ENCODE peak calls at places on chromosomes 5 and 9, in eight cellular contexts. One of them, this sample, is unnamed.

GRCh38 chr5:42718591-42718990 is 38.0 kb upstream of the CCDC152 start:
- DNase-seq in cardiac fibroblast: peak; percentile 1
- DNase-seq in CD8-positive, alpha-beta T cell: peak; percentile 0
- DNase-seq in cardiac muscle cell: no peak
- DNase-seq in SK-N-SH: no peak
- DNase-seq in fibroblast of lung: peak; percentile 65
- DNase-seq in AG09309: no peak
- DNase-seq in body of pancreas: no peak
- DNase-seq in this sample: no peak

GRCh38 chr5:55495216-55495615 is 39.5 kb downstream of the PLPP1 start:
- DNase-seq in cardiac fibroblast: no peak
- DNase-seq in CD8-positive, alpha-beta T cell: no peak
- DNase-seq in cardiac muscle cell: no peak
- DNase-seq in SK-N-SH: no peak
- DNase-seq in fibroblast of lung: no peak
- DNase-seq in AG09309: no peak
- DNase-seq in body of pancreas: no peak
- DNase-seq in this sample: no peak

GRCh38 chr5:14531668-14532067 is 49.9 kb upstream of the OTULINL start:
- DNase-seq in cardiac fibroblast: no peak
- DNase-seq in CD8-positive, alpha-beta T cell: no peak
- DNase-seq in cardiac muscle cell: no peak
- DNase-seq in SK-N-SH: no peak
- DNase-seq in fibroblast of lung: no peak
- DNase-seq in AG09309: no peak
- DNase-seq in body of pancreas: no peak
- DNase-seq in this sample: no peak

GRCh38 chr5:174553556-174553955 is 170.8 kb upstream of the MSX2 start:
- DNase-seq in cardiac fibroblast: no peak
- DNase-seq in CD8-positive, alpha-beta T cell: no peak
- DNase-seq in cardiac muscle cell: no peak
- DNase-seq in SK-N-SH: no peak
- DNase-seq in fibroblast of lung: peak; percentile 81
- DNase-seq in AG09309: no peak
- DNase-seq in body of pancreas: no peak
- DNase-seq in this sample: no peak

GRCh38 chr5:177468329-177469058 is 4.9 kb downstream of the DBN1 start:
- DNase-seq in cardiac fibroblast: peak; percentile 45
- DNase-seq in CD8-positive, alpha-beta T cell: no peak
- DNase-seq in cardiac muscle cell: no peak
- DNase-seq in SK-N-SH: no peak
- DNase-seq in fibroblast of lung: peak; percentile 81
- DNase-seq in AG09309: no peak
- DNase-seq in body of pancreas: no peak
- DNase-seq in this sample: no peak

GRCh38 chr9:116027096-116027495 is 126.5 kb upstream of the PAPPA start:
- DNase-seq in cardiac fibroblast: peak; percentile 8
- DNase-seq in CD8-positive, alpha-beta T cell: no peak
- DNase-seq in cardiac muscle cell: no peak
- DNase-seq in SK-N-SH: no peak
- DNase-seq in fibroblast of lung: peak; percentile 24
- DNase-seq in AG09309: no peak
- DNase-seq in body of pancreas: no peak
- DNase-seq in this sample: no peak

GRCh38 chr5:119453045-119453383 is 717 bp downstream of the HSD17B4 start:
- DNase-seq in cardiac fibroblast: peak; percentile 56
- DNase-seq in CD8-positive, alpha-beta T cell: no peak
- DNase-seq in cardiac muscle cell: peak; percentile 28
- DNase-seq in SK-N-SH: peak; percentile 36
- DNase-seq in fibroblast of lung: peak; percentile 38
- DNase-seq in AG09309: no peak
- DNase-seq in body of pancreas: peak; percentile 36
- DNase-seq in this sample: no peak

GRCh38 chr5:174444791-174445190 is 279.6 kb upstream of the MSX2 start:
- DNase-seq in cardiac fibroblast: no peak
- DNase-seq in CD8-positive, alpha-beta T cell: no peak
- DNase-seq in cardiac muscle cell: no peak
- DNase-seq in SK-N-SH: no peak
- DNase-seq in fibroblast of lung: no peak
- DNase-seq in AG09309: no peak
- DNase-seq in body of pancreas: no peak
- DNase-seq in this sample: no peak

GRCh38 chr9:19028835-19029451 is 4.1 kb downstream of the SAXO1 start:
- DNase-seq in cardiac fibroblast: peak; percentile 82
- DNase-seq in CD8-positive, alpha-beta T cell: no peak
- DNase-seq in cardiac muscle cell: peak; percentile 83
- DNase-seq in SK-N-SH: peak; percentile 81
- DNase-seq in fibroblast of lung: peak; percentile 54
- DNase-seq in AG09309: no peak
- DNase-seq in body of pancreas: peak; percentile 50
- DNase-seq in this sample: peak; percentile 42

GRCh38 chr9:36903541-36904435 is 130.3 kb downstream of the PAX5 start:
- DNase-seq in cardiac fibroblast: peak; percentile 87
- DNase-seq in CD8-positive, alpha-beta T cell: no peak
- DNase-seq in cardiac muscle cell: no peak
- DNase-seq in SK-N-SH: peak; percentile 51
- DNase-seq in fibroblast of lung: peak; percentile 90
- DNase-seq in AG09309: peak; percentile 2
- DNase-seq in body of pancreas: peak; percentile 32
- DNase-seq in this sample: no peak

GRCh38 chr9:36935332-36935731 is 98.7 kb downstream of the PAX5 start:
- DNase-seq in cardiac fibroblast: no peak
- DNase-seq in CD8-positive, alpha-beta T cell: no peak
- DNase-seq in cardiac muscle cell: no peak
- DNase-seq in SK-N-SH: no peak
- DNase-seq in fibroblast of lung: no peak
- DNase-seq in AG09309: no peak
- DNase-seq in body of pancreas: no peak
- DNase-seq in this sample: no peak

GRCh38 chr9:114284316-114285060 is 38.4 kb upstream of the ORM1 start:
- DNase-seq in cardiac fibroblast: no peak
- DNase-seq in CD8-positive, alpha-beta T cell: no peak
- DNase-seq in cardiac muscle cell: no peak
- DNase-seq in SK-N-SH: no peak
- DNase-seq in fibroblast of lung: no peak
- DNase-seq in AG09309: no peak
- DNase-seq in body of pancreas: peak; percentile 1
- DNase-seq in this sample: no peak

GRCh38 chr5:86979801-86980510 is 287.7 kb upstream of the RASA1 start:
- DNase-seq in cardiac fibroblast: peak; percentile 91
- DNase-seq in CD8-positive, alpha-beta T cell: no peak
- DNase-seq in cardiac muscle cell: no peak
- DNase-seq in SK-N-SH: no peak
- DNase-seq in fibroblast of lung: peak; percentile 81
- DNase-seq in AG09309: peak; percentile 83
- DNase-seq in body of pancreas: no peak
- DNase-seq in this sample: no peak

GRCh38 chr5:176901260-176902101 is 2.3 kb upstream of the HK3 start:
- DNase-seq in cardiac fibroblast: no peak
- DNase-seq in CD8-positive, alpha-beta T cell: no peak
- DNase-seq in cardiac muscle cell: no peak
- DNase-seq in SK-N-SH: no peak
- DNase-seq in fibroblast of lung: no peak
- DNase-seq in AG09309: no peak
- DNase-seq in body of pancreas: no peak
- DNase-seq in this sample: no peak

GRCh38 chr5:125440905-125441304 is 694.5 kb upstream of the ZNF608 start:
- DNase-seq in cardiac fibroblast: no peak
- DNase-seq in CD8-positive, alpha-beta T cell: no peak
- DNase-seq in cardiac muscle cell: no peak
- DNase-seq in SK-N-SH: no peak
- DNase-seq in fibroblast of lung: no peak
- DNase-seq in AG09309: no peak
- DNase-seq in body of pancreas: no peak
- DNase-seq in this sample: no peak

GRCh38 chr9:78578016-78578555 is 281.2 kb downstream of the PSAT1 start:
- DNase-seq in cardiac fibroblast: no peak
- DNase-seq in CD8-positive, alpha-beta T cell: no peak
- DNase-seq in cardiac muscle cell: no peak
- DNase-seq in SK-N-SH: no peak
- DNase-seq in fibroblast of lung: no peak
- DNase-seq in AG09309: no peak
- DNase-seq in body of pancreas: no peak
- DNase-seq in this sample: peak; percentile 25

GRCh38 chr5:137051165-137051564 is 448.0 kb downstream of the SPOCK1 start:
- DNase-seq in cardiac fibroblast: peak; percentile 34
- DNase-seq in CD8-positive, alpha-beta T cell: no peak
- DNase-seq in cardiac muscle cell: no peak
- DNase-seq in SK-N-SH: no peak
- DNase-seq in fibroblast of lung: no peak
- DNase-seq in AG09309: no peak
- DNase-seq in body of pancreas: no peak
- DNase-seq in this sample: no peak
- TF ChIP-seq CTCF in cardiac fibroblast: peak; percentile 30
- TF ChIP-seq CTCF in CD8-positive, alpha-beta T cell: no peak
- TF ChIP-seq CTCF in cardiac muscle cell: peak; percentile 28
- TF ChIP-seq CTCF in SK-N-SH: peak; percentile 38
- TF ChIP-seq CTCF in fibroblast of lung: no peak
- TF ChIP-seq CTCF in AG09309: peak; percentile 28
- TF ChIP-seq CTCF in body of pancreas: no peak
- TF ChIP-seq CTCF in this sample: peak; percentile 35

DNA sequence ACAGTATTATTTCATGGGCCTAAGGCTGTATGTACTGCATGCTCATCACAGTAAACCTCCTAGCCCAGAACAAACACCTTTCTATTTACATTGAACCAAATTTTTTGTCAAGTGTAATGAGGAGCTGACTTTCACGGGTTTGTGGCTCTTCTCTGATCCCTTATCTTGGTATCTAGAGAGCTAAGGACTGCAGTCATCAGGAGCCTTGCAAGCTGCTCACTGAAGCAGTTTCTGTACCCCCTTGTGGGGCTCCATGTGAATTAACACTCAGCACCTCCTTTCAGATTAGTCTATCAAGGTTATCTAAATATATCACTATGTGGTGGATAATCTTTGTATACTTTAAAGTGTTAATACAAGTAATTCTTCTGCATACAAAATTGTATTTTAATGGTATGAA is 108.2 kb downstream of the AUH start:
- DNase-seq in cardiac fibroblast: no peak
- DNase-seq in CD8-positive, alpha-beta T cell: no peak
- DNase-seq in cardiac muscle cell: peak; percentile 29
- DNase-seq in SK-N-SH: no peak
- DNase-seq in fibroblast of lung: no peak
- DNase-seq in AG09309: no peak
- DNase-seq in body of pancreas: no peak
- DNase-seq in this sample: no peak
- TF ChIP-seq CTCF in cardiac fibroblast: peak; percentile 5
- TF ChIP-seq CTCF in CD8-positive, alpha-beta T cell: no peak
- TF ChIP-seq CTCF in cardiac muscle cell: peak; percentile 4
- TF ChIP-seq CTCF in SK-N-SH: peak; percentile 10
- TF ChIP-seq CTCF in fibroblast of lung: no peak
- TF ChIP-seq CTCF in AG09309: no peak
- TF ChIP-seq CTCF in body of pancreas: no peak
- TF ChIP-seq CTCF in this sample: no peak

GRCh38 chr5:179678238-179679013 is 2.4 kb downstream of the CBY3 start:
- DNase-seq in cardiac fibroblast: peak; percentile 96
- DNase-seq in CD8-positive, alpha-beta T cell: peak; percentile 85
- DNase-seq in cardiac muscle cell: peak; percentile 97
- DNase-seq in SK-N-SH: peak; percentile 98
- DNase-seq in fibroblast of lung: peak; percentile 91
- DNase-seq in AG09309: peak; percentile 57
- DNase-seq in body of pancreas: peak; percentile 98
- DNase-seq in this sample: peak; percentile 83
- TF ChIP-seq CTCF in cardiac fibroblast: no peak
- TF ChIP-seq CTCF in CD8-positive, alpha-beta T cell: no peak
- TF ChIP-seq CTCF in cardiac muscle cell: peak; percentile 1
- TF ChIP-seq CTCF in SK-N-SH: no peak
- TF ChIP-seq CTCF in fibroblast of lung: no peak
- TF ChIP-seq CTCF in AG09309: no peak
- TF ChIP-seq CTCF in body of pancreas: peak; percentile 25
- TF ChIP-seq CTCF in this sample: no peak

DNA sequence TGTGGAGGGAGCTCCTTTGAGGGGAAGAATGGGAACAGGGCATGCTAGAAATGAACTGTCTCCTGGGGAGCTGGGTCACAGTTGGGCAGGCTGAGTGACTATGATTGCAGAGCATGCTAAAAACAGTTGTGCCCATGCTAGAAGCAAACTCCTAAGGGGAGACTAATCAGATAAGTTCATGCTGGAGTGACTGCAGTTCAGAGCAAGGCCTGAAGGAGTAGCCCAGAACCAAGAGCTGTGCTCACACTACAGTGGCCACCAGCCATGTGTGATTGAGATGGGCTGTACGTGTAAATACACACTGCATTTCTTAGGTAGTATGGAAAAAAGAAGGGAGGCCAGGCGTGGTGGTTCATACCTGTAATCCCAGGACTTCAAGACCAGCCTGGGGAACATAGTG is 10.3 kb upstream of the AK1 start:
- DNase-seq in cardiac fibroblast: no peak
- DNase-seq in CD8-positive, alpha-beta T cell: no peak
- DNase-seq in cardiac muscle cell: peak; percentile 32
- DNase-seq in SK-N-SH: no peak
- DNase-seq in fibroblast of lung: no peak
- DNase-seq in AG09309: no peak
- DNase-seq in body of pancreas: no peak
- DNase-seq in this sample: no peak
- TF ChIP-seq CTCF in cardiac fibroblast: peak; percentile 32
- TF ChIP-seq CTCF in CD8-positive, alpha-beta T cell: no peak
- TF ChIP-seq CTCF in cardiac muscle cell: no peak
- TF ChIP-seq CTCF in SK-N-SH: no peak
- TF ChIP-seq CTCF in fibroblast of lung: peak; percentile 25
- TF ChIP-seq CTCF in AG09309: no peak
- TF ChIP-seq CTCF in body of pancreas: no peak
- TF ChIP-seq CTCF in this sample: no peak

GRCh38 chr5:82640901-82641300 is 362.7 kb upstream of the RPS23 start:
- DNase-seq in cardiac fibroblast: peak; percentile 25
- DNase-seq in CD8-positive, alpha-beta T cell: no peak
- DNase-seq in cardiac muscle cell: no peak
- DNase-seq in SK-N-SH: no peak
- DNase-seq in fibroblast of lung: peak; percentile 29
- DNase-seq in AG09309: no peak
- DNase-seq in body of pancreas: no peak
- DNase-seq in this sample: no peak

GRCh38 chr5:82639393-82640144 is 361.4 kb upstream of the RPS23 start:
- DNase-seq in cardiac fibroblast: peak; percentile 21
- DNase-seq in CD8-positive, alpha-beta T cell: no peak
- DNase-seq in cardiac muscle cell: no peak
- DNase-seq in SK-N-SH: no peak
- DNase-seq in fibroblast of lung: peak; percentile 54
- DNase-seq in AG09309: no peak
- DNase-seq in body of pancreas: no peak
- DNase-seq in this sample: peak; percentile 25

GRCh38 chr5:82642313-82642712 is 364.2 kb upstream of the RPS23 start:
- DNase-seq in cardiac fibroblast: no peak
- DNase-seq in CD8-positive, alpha-beta T cell: no peak
- DNase-seq in cardiac muscle cell: no peak
- DNase-seq in SK-N-SH: no peak
- DNase-seq in fibroblast of lung: no peak
- DNase-seq in AG09309: no peak
- DNase-seq in body of pancreas: no peak
- DNase-seq in this sample: no peak

GRCh38 chr5:82644229-82644628 is 366.1 kb upstream of the RPS23 start:
- DNase-seq in cardiac fibroblast: no peak
- DNase-seq in CD8-positive, alpha-beta T cell: no peak
- DNase-seq in cardiac muscle cell: no peak
- DNase-seq in SK-N-SH: no peak
- DNase-seq in fibroblast of lung: no peak
- DNase-seq in AG09309: no peak
- DNase-seq in body of pancreas: no peak
- DNase-seq in this sample: no peak

GRCh38 chr5:82641362-82641988 is 363.3 kb upstream of the RPS23 start:
- DNase-seq in cardiac fibroblast: peak; percentile 95
- DNase-seq in CD8-positive, alpha-beta T cell: no peak
- DNase-seq in cardiac muscle cell: peak; percentile 79
- DNase-seq in SK-N-SH: peak; percentile 64
- DNase-seq in fibroblast of lung: peak; percentile 82
- DNase-seq in AG09309: peak; percentile 73
- DNase-seq in body of pancreas: peak; percentile 85
- DNase-seq in this sample: peak; percentile 76
- TF ChIP-seq CTCF in cardiac fibroblast: peak; percentile 71
- TF ChIP-seq CTCF in CD8-positive, alpha-beta T cell: no peak
- TF ChIP-seq CTCF in cardiac muscle cell: peak; percentile 68
- TF ChIP-seq CTCF in SK-N-SH: peak; percentile 78
- TF ChIP-seq CTCF in fibroblast of lung: peak; percentile 74
- TF ChIP-seq CTCF in AG09309: peak; percentile 71
- TF ChIP-seq CTCF in body of pancreas: peak; percentile 95
- TF ChIP-seq CTCF in this sample: peak; percentile 68

This sample was measured in AG09319.